ENCODE peak calls at places on chromosome 21, in ten cellular contexts. T is amniotic stem cell; Q is occipital lobe; E is Calu3; I is CD8-positive, alpha-beta memory T cell; N is body of pancreas; X is GF-D8; A is T-helper 2 cell; F is D341Med; R is GM04503. M is an unnamed sample.
A peak's percentile ranks its signal among the peaks of the same experiment; 100 is the strongest.

GRCh38 chr21:33747420-33747819 is 105.1 kb downstream of the ITSN1 start:
- DNase-seq in E (no peak), T (no peak), Q (no peak), F (no peak), X (no peak), I (no peak), R (no peak), A (no peak), N (no peak), M (no peak)

GRCh38 chr21:45995686-45996179 is 14.2 kb downstream of the COL6A1 start:
- DNase-seq in A (no peak), R (no peak), N (peak; percentile 7), E (peak; percentile 45), F (no peak), I (peak; percentile 26), Q (no peak), X (no peak), T (no peak), M (no peak)

GRCh38 chr21:29299906-29300546 is 1.3 kb downstream of the BACH1 start:
- DNase-seq in Q (no peak), E (peak; percentile 27), N (peak; percentile 41), X (peak; percentile 73), R (peak; percentile 79), F (peak; percentile 41), T (peak; percentile 87), I (peak; percentile 67), A (no peak), M (peak; percentile 53)

GRCh38 chr21:34582506-34583150 is 32.3 kb downstream of the RCAN1 start:
- DNase-seq in I (no peak), R (no peak), X (peak; percentile 33), T (peak; percentile 42), F (no peak), N (no peak), A (no peak), E (peak; percentile 34), Q (no peak), M (peak; percentile 60)

GRCh38 chr21:26801524-26801923 is 43.7 kb downstream of the ADAMTS1 start:
- DNase-seq in X (no peak), A (no peak), I (no peak), Q (no peak), T (peak; percentile 23), E (no peak), R (peak; percentile 65), N (no peak), F (no peak), M (no peak)

GRCh38 chr21:16419188-16419874 is 689.5 kb downstream of the USP25 start:
- DNase-seq in R (no peak), N (peak; percentile 93), T (no peak), I (no peak), E (no peak), X (no peak), A (no peak), F (peak; percentile 86), Q (peak; percentile 25), M (no peak)

GRCh38 chr21:42121792-42122191 is 50.7 kb downstream of the UMODL1 start:
- DNase-seq in A (no peak), T (no peak), R (no peak), N (no peak), X (no peak), F (no peak), Q (no peak), E (no peak), I (no peak), M (no peak)

GRCh38 chr21:42777757-42778344 is 101.5 kb downstream of the WDR4 start:
- DNase-seq in X (no peak), I (no peak), N (no peak), F (no peak), R (no peak), A (no peak), T (no peak), E (no peak), Q (no peak), M (no peak)

M was measured in Kasumi-1.